ENCODE peak calls at places on chromosomes 11 and 22, in ten cellular contexts. V is mesendoderm; E is activated gamma-delta T cell treated with Interleukin-2 at 50 U/mL for 16 hours; B is thoracic aorta; C is substantia nigra; I is left cardiac atrium; F is activated T-cell treated with anti-CD3 and anti-CD28 coated beads, Interleukin-2, amount 50 U/mL, for 1 hour; W is activated T-helper 1 cell treated with anti-CD3 and anti-CD28 coated beads, Interleukin-12 subunit alpha, Interleukin-12 subunit beta, Interleukin-2, Interleukin-4 antibody, amounts not matched to agents 30 ng/mL and 10 ng/mL and 1 ng/mL, durations not matched to agents 14 hours and 24 hours and 36 hours; M is NCI-H1105 treated with DMSO at 0.1 percent for 48 hours; K is NCI-H2029. O is an unnamed sample.

GRCh38 chr11:34277166-34277565 is 80.6 kb downstream of the ABTB2 start:
- DNase-seq in I (no peak), C (no peak), E (no peak), F (no peak), B (no peak), K (no peak), W (no peak), M (no peak), V (no peak), O (no peak)

GRCh38 chr11:130476922-130477491 is 28.6 kb downstream of the ADAMTS15 start:
- DNase-seq in M (no peak), F (no peak), I (peak), B (no peak), C (no peak), K (no peak), W (no peak), E (no peak), V (no peak), O (no peak)

GRCh38 chr11:68295940-68296339 is 16.5 kb upstream of the LRP5 start:
- DNase-seq in C (no peak), B (no peak), F (no peak), M (no peak), K (no peak), E (no peak), I (no peak), V (no peak), W (no peak), O (no peak)

GRCh38 chr11:1358286-1358685 is 31.4 kb upstream of the BRSK2 start:
- DNase-seq in M (no peak), K (no peak), E (no peak), F (no peak), I (peak), V (no peak), B (no peak), W (no peak), C (no peak), O (no peak)

GRCh38 chr22:32542332-32543019 is 67.9 kb downstream of the FBXO7 start:
- DNase-seq in B (no peak), I (peak), V (no peak), E (no peak), W (no peak), M (no peak), K (no peak), C (no peak), F (no peak), O (no peak)

GRCh38 chr11:85844439-85845051 is 10.6 kb upstream of the CCDC83 start:
- DNase-seq in I (no peak), F (no peak), M (no peak), E (no peak), B (no peak), V (peak), W (no peak), C (no peak), K (no peak), O (peak)

GRCh38 chr11:64489831-64490441 is 101.1 kb upstream of the SLC22A12 start:
- DNase-seq in C (peak), I (peak), V (peak), M (peak), F (peak), W (peak), K (no peak), E (peak), B (no peak), O (peak)

GRCh38 chr11:123356539-123356938 is 73.5 kb upstream of the GRAMD1B start:
- DNase-seq in V (no peak), I (no peak), K (no peak), F (no peak), M (no peak), W (no peak), C (no peak), E (no peak), B (no peak), O (no peak)

GRCh38 chr22:37749223-37749622 is 52.4 kb downstream of the TRIOBP start:
- DNase-seq in C (no peak), B (no peak), W (no peak), M (no peak), V (peak), K (no peak), F (no peak), I (no peak), E (no peak), O (no peak)

GRCh38 chr11:129992161-129992944 is 10.3 kb downstream of the PRDM10 start:
- DNase-seq in E (peak), M (peak), F (peak), B (no peak), W (no peak), C (no peak), V (peak), K (peak), I (no peak), O (peak)

GRCh38 chr22:36252754-36253522 is at the start of gene APOL1:
- DNase-seq in E (peak), B (no peak), V (no peak), F (peak), W (peak), K (peak), C (no peak), M (no peak), I (no peak), O (peak)

O was measured in H4.